ENCODE peak calls at places on chromosomes 1 and 21, in five cellular contexts. R is GM06990; K is Panc1; C is AG04450; M is CD8-positive, alpha-beta T cell. A is an unnamed sample.
A peak's percentile ranks its signal among the peaks of the same experiment; 100 is the strongest.

GRCh38 chr21:39319251-39319756 is 5.9 kb upstream of the BRWD1 start:
- DNase-seq in R (no peak), K (no peak), C (peak; percentile 34), M (no peak), A (no peak)

GRCh38 chr1:22237433-22238093 is 94.7 kb upstream of the WNT4 start:
- DNase-seq in R (no peak), K (no peak), C (no peak), M (no peak), A (no peak)

GRCh38 chr1:17955302-17956285 is 152.0 kb upstream of the IGSF21 start:
- DNase-seq in R (no peak), K (no peak), C (no peak), M (no peak), A (no peak)

GRCh38 chr1:30771005-30771404 is 13.4 kb upstream of the LAPTM5 start:
- DNase-seq in R (no peak), K (no peak), C (no peak), M (no peak), A (no peak)

GRCh38 chr1:33972676-33973395 is 109.0 kb downstream of the HMGB4 start:
- DNase-seq in R (no peak), K (no peak), C (no peak), M (no peak), A (no peak)

GRCh38 chr1:153616885-153617428 is 832 bp upstream of the S100A14 start:
- DNase-seq in R (no peak), K (no peak), C (no peak), M (no peak), A (no peak)

GRCh38 chr1:84883286-84883685 is 9.7 kb downstream of the LPAR3 start:
- DNase-seq in R (no peak), K (no peak), C (peak; percentile 45), M (no peak), A (no peak)

GRCh38 chr1:41474490-41475271 is 9.8 kb downstream of the EDN2 start:
- DNase-seq in R (no peak), K (no peak), C (no peak), M (no peak), A (peak; percentile 47)

GRCh38 chr1:176983786-176984185 is 180.7 kb downstream of the ASTN1 start:
- DNase-seq in R (no peak), K (no peak), C (no peak), M (no peak), A (no peak)

GRCh38 chr21:42964086-42964485 is 10.3 kb upstream of the PKNOX1 start:
- DNase-seq in R (no peak), K (no peak), C (no peak), M (no peak), A (no peak)

GRCh38 chr1:107677674-107678073 is 287.3 kb downstream of the VAV3 start:
- DNase-seq in R (no peak), K (no peak), C (no peak), M (no peak), A (no peak)

GRCh38 chr1:228882041-228882784 is 146.9 kb downstream of the RHOU start:
- DNase-seq in R (no peak), K (no peak), C (no peak), M (no peak), A (no peak)

GRCh38 chr1:154870117-154870571 is at the start of gene KCNN3:
- DNase-seq in R (peak; percentile 94), K (peak; percentile 41), C (peak; percentile 46), M (peak; percentile 65), A (peak; percentile 97)

GRCh38 chr1:113812661-113813135 is 422 bp upstream of the RSBN1 start:
- DNase-seq in R (no peak), K (no peak), C (no peak), M (peak; percentile 18), A (no peak)

GRCh38 chr1:154410185-154410827 is 5.2 kb downstream of the IL6R start:
- DNase-seq in R (no peak), K (no peak), C (no peak), M (no peak), A (no peak)

GRCh38 chr1:31573261-31573660 is 3.1 kb upstream of the TINAGL1 start:
- DNase-seq in R (no peak), K (no peak), C (no peak), M (no peak), A (no peak)

GRCh38 chr1:167209044-167209443 is 11.6 kb upstream of the POU2F1 start:
- DNase-seq in R (no peak), K (no peak), C (no peak), M (no peak), A (no peak)

GRCh38 chr1:51294566-51295184 is 35.7 kb downstream of the TTC39A start:
- DNase-seq in R (no peak), K (no peak), C (no peak), M (no peak), A (no peak)

GRCh38 chr1:62426238-62426637 is 10.6 kb upstream of the USP1 start:
- DNase-seq in R (no peak), K (no peak), C (no peak), M (no peak), A (no peak)

GRCh38 chr1:54239041-54239410 is 39.1 kb downstream of the MRPL37 start:
- DNase-seq in R (no peak), K (no peak), C (no peak), M (no peak), A (no peak)

GRCh38 chr1:43978551-43979260 is at the start of gene B4GALT2:
- DNase-seq in R (peak; percentile 64), K (no peak), C (no peak), M (peak; percentile 31), A (peak; percentile 59)

GRCh38 chr1:107724648-107725047 is 240.3 kb downstream of the VAV3 start:
- DNase-seq in R (no peak), K (no peak), C (no peak), M (no peak), A (no peak)

GRCh38 chr1:92701147-92701546 is 83.8 kb downstream of the EVI5 start:
- DNase-seq in R (no peak), K (no peak), C (no peak), M (no peak), A (no peak)

GRCh38 chr1:59173721-59174120 is 123.2 kb upstream of the FGGY start:
- DNase-seq in R (no peak), K (no peak), C (peak; percentile 55), M (no peak), A (no peak)

GRCh38 chr1:94590203-94591137 is 48.9 kb upstream of the F3 start:
- DNase-seq in R (no peak), K (no peak), C (no peak), M (no peak), A (no peak)

GRCh38 chr1:227748496-227749182 is 13.4 kb downstream of the SNAP47 start:
- DNase-seq in R (no peak), K (no peak), C (no peak), M (no peak), A (no peak)

GRCh38 chr1:54332781-54333585 is 73.2 kb downstream of the SSBP3 start:
- DNase-seq in R (no peak), K (no peak), C (no peak), M (no peak), A (peak; percentile 54)

GRCh38 chr1:44294588-44295007 is 60.5 kb downstream of the ERI3 start:
- DNase-seq in R (no peak), K (no peak), C (peak; percentile 11), M (no peak), A (peak; percentile 45)

GRCh38 chr21:42674351-42674940 is 21.0 kb downstream of the PDE9A start:
- DNase-seq in R (no peak), K (no peak), C (no peak), M (no peak), A (peak; percentile 48)

GRCh38 chr1:102834688-102835320 is 273.5 kb downstream of the COL11A1 start:
- DNase-seq in R (no peak), K (no peak), C (no peak), M (no peak), A (no peak)

DNA sequence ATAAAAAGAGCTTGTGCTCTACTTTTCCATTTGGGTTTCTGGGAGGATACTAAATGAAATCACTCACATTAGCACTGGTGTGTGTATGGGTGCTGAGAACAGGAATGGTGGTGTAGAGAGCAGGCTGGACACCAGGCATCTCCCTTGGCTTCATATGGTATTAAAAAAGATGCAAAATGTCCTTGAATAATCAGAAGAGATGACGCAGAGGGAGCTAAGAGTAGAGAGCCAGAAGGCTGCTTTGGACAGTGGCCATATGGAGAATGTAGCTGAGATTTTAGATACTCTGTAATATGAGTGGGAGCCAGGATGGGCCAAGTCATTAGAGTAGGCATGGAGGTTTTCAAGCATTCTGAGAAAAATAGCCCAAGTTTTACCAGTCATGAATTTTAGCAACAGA is 112.3 kb upstream of the ZRANB2 start:
- DNase-seq in R (no peak), K (no peak), C (no peak), M (no peak), A (no peak)
- TF ChIP-seq CTCF in R (no peak), K (no peak), C (no peak), M (no peak), A (no peak)

DNA sequence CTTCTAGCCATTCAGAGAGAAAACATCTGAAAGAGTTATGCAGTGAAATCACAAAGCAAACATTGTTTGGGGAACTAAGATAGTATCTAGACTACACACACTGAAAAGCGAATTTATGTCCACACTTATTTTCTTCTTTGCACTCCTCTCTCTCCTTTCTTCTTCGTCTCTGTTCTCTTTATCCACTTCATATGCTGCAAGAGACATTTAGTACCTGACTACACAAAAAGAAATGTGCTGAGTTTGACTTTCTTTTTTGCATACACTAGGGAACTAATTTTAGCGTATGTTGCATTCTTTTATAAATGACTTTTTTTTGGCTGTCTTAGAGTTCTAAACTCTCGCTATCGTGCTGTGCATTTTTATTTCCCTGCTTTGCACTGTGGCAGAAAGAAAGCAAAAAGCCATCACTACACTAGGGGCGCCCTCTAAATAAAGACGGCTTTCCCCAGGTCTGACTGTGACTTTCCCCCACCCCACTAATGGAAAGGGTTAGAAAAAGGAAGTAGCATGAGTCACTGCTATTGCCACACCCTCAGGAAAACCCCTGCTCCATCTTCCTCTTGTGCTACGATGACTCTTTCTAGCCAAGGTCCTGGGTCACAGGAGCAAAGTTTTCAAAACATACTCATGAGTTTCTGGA is 65.7 kb downstream of the MAP3K7CL start:
- DNase-seq in R (peak; percentile 73), K (peak; percentile 87), C (peak; percentile 80), M (peak; percentile 31), A (no peak)
- TF ChIP-seq CTCF in R (peak; percentile 70), K (peak; percentile 46), C (peak; percentile 59), M (peak; percentile 24), A (no peak)

DNA sequence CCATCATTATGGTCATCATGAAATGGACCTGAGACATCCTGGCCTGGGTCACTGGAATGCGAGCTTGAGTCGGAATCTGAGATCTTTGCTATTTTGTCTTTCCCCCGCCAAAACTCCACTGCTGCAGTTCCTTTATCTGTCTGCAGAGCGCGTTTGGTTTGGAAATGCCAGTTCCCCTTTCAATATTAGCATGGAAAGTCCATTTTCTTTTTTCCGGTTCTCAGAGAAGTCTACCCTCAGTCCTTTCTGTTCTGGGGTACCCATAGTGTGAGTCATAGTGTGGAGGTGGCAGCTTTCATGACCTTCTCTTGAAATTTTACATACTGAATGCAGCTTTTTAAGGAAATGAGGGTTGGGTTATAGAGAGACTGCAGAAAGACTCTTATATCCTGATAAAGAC is 14.6 kb downstream of the CACNA1E start:
- DNase-seq in R (no peak), K (no peak), C (no peak), M (no peak), A (no peak)
- TF ChIP-seq CTCF in R (peak; percentile 40), K (peak; percentile 20), C (no peak), M (no peak), A (no peak)

DNA sequence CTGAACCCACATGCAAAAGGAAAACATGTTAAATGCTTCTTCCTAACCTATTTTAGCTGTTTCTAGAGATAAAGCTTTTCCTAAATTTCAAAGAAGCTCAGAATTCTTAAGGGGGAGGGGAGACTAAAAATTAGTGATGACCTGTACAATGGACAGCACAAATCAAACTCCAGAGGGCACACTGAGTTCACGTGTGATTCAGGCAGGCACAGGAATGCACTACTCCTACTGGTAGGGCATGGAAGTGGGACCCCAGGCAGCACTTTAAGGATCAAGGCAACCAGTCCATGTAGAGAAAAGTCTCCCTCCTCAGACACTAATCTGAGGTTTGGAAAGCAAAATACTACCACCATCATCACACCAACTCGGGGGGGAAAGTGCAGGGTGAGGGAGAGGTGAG is 31.3 kb upstream of the CLCA4 start:
- DNase-seq in R (no peak), K (no peak), C (no peak), M (no peak), A (no peak)
- TF ChIP-seq CTCF in R (peak; percentile 21), K (peak; percentile 54), C (peak; percentile 36), M (no peak), A (peak; percentile 35)

A was measured in glutamatergic neuron.